ENCODE peak calls at places on chromosome 12, in six cellular contexts. M, Y, W, H, O and B are unnamed samples.
A peak's percentile ranks its signal among the peaks of the same experiment; 100 is the strongest.

GRCh38 chr12:65602579-65603295 is 221.5 kb upstream of the HMGA2 start:
- DNase-seq in M (peak; percentile 72), Y (peak; percentile 73), W (peak; percentile 57), H (peak; percentile 97), O (peak; percentile 97), B (peak; percentile 61)

GRCh38 chr12:52018448-52019122 is 11.8 kb downstream of the TAMALIN start:
- DNase-seq in M (no peak), Y (no peak), W (no peak), H (no peak), O (no peak), B (no peak)

GRCh38 chr12:46556105-46556559 is 183.6 kb upstream of the SLC38A2 start:
- DNase-seq in M (no peak), Y (no peak), W (no peak), H (peak; percentile 97), O (peak; percentile 99), B (no peak)

GRCh38 chr12:58425481-58426392 is 484.4 kb downstream of the ATP23 start:
- DNase-seq in M (peak; percentile 23), Y (no peak), W (no peak), H (peak; percentile 93), O (peak; percentile 97), B (peak; percentile 18)

GRCh38 chr12:10623131-10623530 is 9.7 kb upstream of the MAGOHB start:
- DNase-seq in M (no peak), Y (no peak), W (no peak), H (no peak), O (peak; percentile 33), B (no peak)

GRCh38 chr12:12718382-12718761 is 1.2 kb downstream of the CDKN1B start:
- DNase-seq in M (no peak), Y (no peak), W (no peak), H (peak; percentile 41), O (no peak), B (peak; percentile 41)

GRCh38 chr12:119621878-119622277 is 28.3 kb downstream of the TMEM233 start:
- DNase-seq in M (no peak), Y (no peak), W (no peak), H (peak; percentile 11), O (peak; percentile 15), B (no peak)

GRCh38 chr12:86526060-86526595 is 269.9 kb upstream of the MGAT4C start:
- DNase-seq in M (no peak), Y (peak; percentile 26), W (no peak), H (no peak), O (no peak), B (no peak)

GRCh38 chr12:92929957-92930356 is 862 bp upstream of the EEA1 start:
- DNase-seq in M (no peak), Y (no peak), W (no peak), H (no peak), O (peak; percentile 12), B (no peak)

GRCh38 chr12:71725011-71725410 is 29.7 kb upstream of the RAB21 start:
- DNase-seq in M (no peak), Y (no peak), W (no peak), H (peak; percentile 56), O (peak; percentile 84), B (no peak)

GRCh38 chr12:53999596-54000104 is 311 bp upstream of the HOXC9 start:
- DNase-seq in M (peak; percentile 69), Y (no peak), W (no peak), H (peak; percentile 77), O (peak; percentile 89), B (peak; percentile 55)

GRCh38 chr12:120677765-120678473 is 9.0 kb upstream of the MLEC start:
- DNase-seq in M (no peak), Y (no peak), W (no peak), H (no peak), O (peak; percentile 67), B (peak; percentile 55)

GRCh38 chr12:52677126-52677525 is 3.1 kb downstream of the KRT1 start:
- DNase-seq in M (no peak), Y (no peak), W (no peak), H (no peak), O (no peak), B (no peak)

GRCh38 chr12:2640709-2641108 is 154.1 kb upstream of the FKBP4 start:
- DNase-seq in M (no peak), Y (no peak), W (peak; percentile 9), H (peak; percentile 95), O (peak; percentile 98), B (peak; percentile 62)

GRCh38 chr12:15797818-15798217 is 8.6 kb upstream of the EPS8 start:
- DNase-seq in M (no peak), Y (no peak), W (no peak), H (no peak), O (no peak), B (no peak)

GRCh38 chr12:16513231-16513630 is 92.7 kb downstream of the LMO3 start:
- DNase-seq in M (no peak), Y (no peak), W (no peak), H (no peak), O (no peak), B (no peak)

GRCh38 chr12:52990206-52990605 is 16.1 kb upstream of the EIF4B start:
- DNase-seq in M (no peak), Y (no peak), W (no peak), H (no peak), O (peak; percentile 62), B (no peak)

GRCh38 chr12:8742501-8742900 is 44.7 kb downstream of the RIMKLB start:
- DNase-seq in M (no peak), Y (no peak), W (no peak), H (peak; percentile 71), O (peak; percentile 60), B (no peak)

GRCh38 chr12:89706551-89707348 is 1.9 kb downstream of the ATP2B1 start:
- DNase-seq in M (peak; percentile 29), Y (peak; percentile 46), W (no peak), H (no peak), O (peak; percentile 53), B (peak; percentile 10)

GRCh38 chr12:124510301-124510970 is 57.0 kb downstream of the NCOR2 start:
- DNase-seq in M (no peak), Y (no peak), W (no peak), H (no peak), O (no peak), B (peak; percentile 53)

GRCh38 chr12:124457287-124458219 is 109.9 kb downstream of the NCOR2 start:
- DNase-seq in M (peak; percentile 79), Y (peak; percentile 86), W (no peak), H (peak; percentile 65), O (peak; percentile 61), B (peak; percentile 76)

GRCh38 chr12:53071591-53072551 is 7.3 kb downstream of the SPRYD3 start:
- DNase-seq in M (peak; percentile 94), Y (no peak), W (no peak), H (peak; percentile 86), O (peak; percentile 76), B (no peak)

GRCh38 chr12:116144384-116144783 is 133.1 kb downstream of the MED13L start:
- DNase-seq in M (no peak), Y (no peak), W (no peak), H (no peak), O (no peak), B (no peak)

GRCh38 chr12:101963703-101964102 is 86.3 kb downstream of the DRAM1 start:
- DNase-seq in M (no peak), Y (no peak), W (peak; percentile 7), H (no peak), O (no peak), B (no peak)

GRCh38 chr12:49798248-49798647 is 30.0 kb downstream of the NCKAP5L start:
- DNase-seq in M (no peak), Y (no peak), W (no peak), H (no peak), O (no peak), B (no peak)

GRCh38 chr12:79250186-79250585 is 385.6 kb downstream of the SYT1 start:
- DNase-seq in M (no peak), Y (no peak), W (no peak), H (no peak), O (peak; percentile 45), B (no peak)

GRCh38 chr12:116278667-116279066 is 1.2 kb upstream of the MED13L start:
- DNase-seq in M (no peak), Y (no peak), W (no peak), H (no peak), O (no peak), B (no peak)

GRCh38 chr12:129911437-129912049 is 7.7 kb upstream of the TMEM132D start:
- DNase-seq in M (no peak), Y (peak; percentile 57), W (peak; percentile 37), H (no peak), O (peak; percentile 16), B (peak; percentile 43)
- TF ChIP-seq CTCF in M (no peak), Y (peak; percentile 65), W (peak; percentile 25), H (no peak), O (peak; percentile 41), B (peak; percentile 68)

GRCh38 chr12:108459106-108459505 is 56.0 kb upstream of the FICD start:
- DNase-seq in M (no peak), Y (no peak), W (no peak), H (no peak), O (no peak), B (no peak)

GRCh38 chr12:108457734-108458361 is 57.2 kb upstream of the FICD start:
- DNase-seq in M (no peak), Y (no peak), W (no peak), H (no peak), O (peak; percentile 8), B (no peak)

GRCh38 chr12:108454539-108455139 is 60.4 kb upstream of the FICD start:
- DNase-seq in M (no peak), Y (no peak), W (no peak), H (no peak), O (no peak), B (no peak)

GRCh38 chr12:108455706-108456105 is 59.4 kb upstream of the FICD start:
- DNase-seq in M (no peak), Y (no peak), W (no peak), H (no peak), O (no peak), B (no peak)

GRCh38 chr12:108457006-108457733 is 57.9 kb upstream of the FICD start:
- DNase-seq in M (no peak), Y (no peak), W (no peak), H (peak; percentile 45), O (peak; percentile 57), B (peak; percentile 25)
- TF ChIP-seq CTCF in M (no peak), Y (peak; percentile 76), W (no peak), H (peak; percentile 59), O (peak; percentile 77), B (peak; percentile 67)

DNA sequence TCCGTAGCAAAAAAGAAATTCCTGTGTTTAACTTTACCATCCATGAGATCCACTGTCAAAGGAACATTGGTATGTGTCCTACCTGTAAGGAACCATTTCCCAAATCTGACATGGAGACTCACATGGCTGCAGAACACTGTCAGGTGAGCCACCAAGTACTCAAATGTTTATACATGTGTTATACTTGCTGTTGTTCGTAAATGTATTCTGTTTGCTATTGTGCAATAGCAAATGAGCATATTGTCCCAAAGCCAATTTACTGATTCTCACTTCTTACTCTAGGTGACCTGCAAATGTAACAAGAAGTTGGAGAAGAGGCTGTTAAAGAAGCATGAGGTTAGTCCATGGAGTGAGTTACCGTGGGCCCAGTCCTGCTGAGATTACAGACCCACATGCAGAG is 9.4 kb downstream of the TRAFD1 start:
- DNase-seq in M (no peak), Y (no peak), W (no peak), H (no peak), O (no peak), B (no peak)
- TF ChIP-seq CTCF in M (no peak), Y (no peak), W (no peak), H (no peak), O (no peak), B (no peak)

DNA sequence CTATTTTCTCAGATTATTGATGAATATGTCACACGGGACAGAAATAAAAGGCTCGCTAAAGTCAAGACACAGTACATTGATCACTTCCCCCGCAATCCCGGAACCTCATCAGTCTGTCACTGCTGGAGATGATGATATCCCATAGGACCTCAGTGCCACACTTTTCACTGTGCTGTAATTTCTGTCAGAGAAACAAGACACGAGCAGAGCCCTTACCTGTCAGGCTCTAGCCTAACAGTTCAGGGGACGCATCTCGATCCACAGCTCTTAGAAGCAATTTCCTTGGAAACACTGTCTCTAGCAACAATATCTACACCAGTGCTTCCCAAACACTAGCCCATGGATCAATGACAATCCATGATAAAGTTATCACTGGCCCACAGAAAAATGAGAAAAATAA is 140.0 kb downstream of the GRIN2B start:
- DNase-seq in M (no peak), Y (no peak), W (no peak), H (no peak), O (no peak), B (no peak)
- TF ChIP-seq CTCF in M (no peak), Y (no peak), W (no peak), H (no peak), O (no peak), B (no peak)